ENCODE peak calls at places on chromosomes 16 and 17, in seven cellular contexts. I, H, Y, T, N, M and V are unnamed samples.

GRCh38 chr17:8557176-8557806 is 73.2 kb downstream of the MYH10 start:
- DNase-seq in I (no peak), H (no peak), Y (no peak), T (no peak), N (no peak), M (no peak), V (no peak)

GRCh38 chr16:5615868-5616642 is 518.5 kb upstream of the EEF2KMT start:
- DNase-seq in I (peak; percentile 74), H (peak; percentile 14), Y (no peak), T (peak; percentile 61), N (no peak), M (peak; percentile 68), V (no peak)

GRCh38 chr16:67150833-67151396 is at the start of gene B3GNT9:
- DNase-seq in I (peak; percentile 44), H (peak; percentile 78), Y (no peak), T (peak; percentile 69), N (no peak), M (peak; percentile 73), V (no peak)

GRCh38 chr16:9966569-9967157 is 215.6 kb downstream of the GRIN2A start:
- DNase-seq in I (no peak), H (no peak), Y (no peak), T (no peak), N (no peak), M (no peak), V (no peak)

GRCh38 chr17:57984936-57985674 is 2.9 kb downstream of the VEZF1 start:
- DNase-seq in I (no peak), H (no peak), Y (no peak), T (no peak), N (no peak), M (no peak), V (no peak)

GRCh38 chr17:34254651-34255380 is at the start of gene CCL2:
- DNase-seq in I (peak; percentile 67), H (peak; percentile 68), Y (no peak), T (peak; percentile 83), N (peak; percentile 10), M (no peak), V (no peak)

GRCh38 chr17:20092292-20092867 is 83.2 kb downstream of the SPECC1 start:
- DNase-seq in I (no peak), H (no peak), Y (no peak), T (peak; percentile 84), N (no peak), M (no peak), V (no peak)

GRCh38 chr17:3960764-3961163 is 3.5 kb downstream of the ATP2A3 start:
- DNase-seq in I (no peak), H (peak; percentile 45), Y (no peak), T (peak; percentile 61), N (no peak), M (no peak), V (no peak)

GRCh38 chr16:79599256-79599836 is 1.2 kb downstream of the MAF start:
- DNase-seq in I (no peak), H (peak; percentile 51), Y (no peak), T (peak; percentile 47), N (no peak), M (peak; percentile 65), V (no peak)

GRCh38 chr17:58427807-58428206 is 10.5 kb upstream of the RNF43 start:
- DNase-seq in I (no peak), H (no peak), Y (no peak), T (no peak), N (no peak), M (no peak), V (no peak)

GRCh38 chr17:76265624-76266243 is 586 bp downstream of the UBALD2 start:
- DNase-seq in I (peak; percentile 48), H (peak; percentile 69), Y (no peak), T (peak; percentile 76), N (no peak), M (peak; percentile 82), V (no peak)

GRCh38 chr17:27603446-27603820 is 27.6 kb upstream of the LGALS9 start:
- DNase-seq in I (no peak), H (no peak), Y (no peak), T (no peak), N (no peak), M (no peak), V (no peak)

GRCh38 chr16:23640669-23640958 is 496 bp downstream of the PALB2 start:
- DNase-seq in I (no peak), H (no peak), Y (no peak), T (no peak), N (peak; percentile 0), M (no peak), V (no peak)

GRCh38 chr16:74455213-74455612 is 33.9 kb upstream of the CLEC18B start:
- DNase-seq in I (no peak), H (no peak), Y (no peak), T (no peak), N (peak; percentile 89), M (no peak), V (no peak)

GRCh38 chr17:78736526-78737079 is 45.5 kb downstream of the CYTH1 start:
- DNase-seq in I (peak; percentile 66), H (peak; percentile 58), Y (no peak), T (peak; percentile 93), N (peak; percentile 88), M (peak; percentile 76), V (peak; percentile 93)

GRCh38 chr17:51230306-51230705 is 29.5 kb downstream of the MBTD1 start:
- DNase-seq in I (no peak), H (no peak), Y (no peak), T (no peak), N (no peak), M (no peak), V (no peak)

GRCh38 chr17:40313660-40314556 is 4.9 kb downstream of the RARA start:
- DNase-seq in I (no peak), H (no peak), Y (no peak), T (peak; percentile 75), N (no peak), M (peak; percentile 51), V (no peak)

GRCh38 chr16:16178455-16179162 is 44.7 kb downstream of the ABCC6 start:
- DNase-seq in I (no peak), H (no peak), Y (no peak), T (no peak), N (no peak), M (no peak), V (no peak)

GRCh38 chr17:37770631-37771518 is 26.0 kb upstream of the HNF1B start:
- DNase-seq in I (peak; percentile 42), H (no peak), Y (no peak), T (peak; percentile 62), N (peak; percentile 75), M (peak; percentile 71), V (no peak)